ENCODE peak calls at places on chromosomes 7 and 10, in six cellular contexts. E is kidney; O is activated CD4-positive, alpha-beta T cell treated with anti-CD3 and anti-CD28 coated beads for 1 hour; G is ELR; B is nucleus accumbens; W is ACHN. M is an unnamed sample.
A peak's percentile ranks its signal among the peaks of the same experiment; 100 is the strongest.

GRCh38 chr10:86650151-86650550 is 4.2 kb upstream of the OPN4 start:
- DNase-seq in E (peak; percentile 66), O (no peak), G (no peak), B (no peak), W (no peak), M (no peak)

GRCh38 chr7:152760384-152761115 is 998 bp downstream of the ACTR3B start:
- DNase-seq in E (no peak), O (no peak), G (peak; percentile 32), B (no peak), W (peak; percentile 35), M (no peak)

GRCh38 chr10:34666008-34666700 is 148.9 kb downstream of the PARD3 start:
- DNase-seq in E (no peak), O (no peak), G (peak; percentile 91), B (no peak), W (peak; percentile 89), M (peak; percentile 69)

GRCh38 chr10:107565014-107565413 is 400.5 kb upstream of the SORCS1 start:
- DNase-seq in E (no peak), O (no peak), G (no peak), B (no peak), W (no peak), M (no peak)

GRCh38 chr7:100545636-100546128 is 6.7 kb downstream of the AGFG2 start:
- DNase-seq in E (peak; percentile 86), O (no peak), G (peak; percentile 91), B (no peak), W (peak; percentile 76), M (peak; percentile 68)

GRCh38 chr7:46283852-46284251 is 362.8 kb upstream of the IGFBP3 start:
- DNase-seq in E (no peak), O (no peak), G (no peak), B (no peak), W (no peak), M (no peak)

GRCh38 chr7:1928555-1929348 is 258.7 kb downstream of the ELFN1 start:
- DNase-seq in E (peak; percentile 63), O (no peak), G (no peak), B (no peak), W (no peak), M (no peak)

GRCh38 chr7:16416289-16417282 is 4.8 kb downstream of the CRPPA start:
- DNase-seq in E (no peak), O (no peak), G (peak; percentile 91), B (no peak), W (peak; percentile 33), M (no peak)

GRCh38 chr7:47218378-47219176 is 363.3 kb downstream of the TNS3 start:
- DNase-seq in E (no peak), O (no peak), G (no peak), B (no peak), W (no peak), M (no peak)

GRCh38 chr10:60594476-60595051 is 183.7 kb upstream of the CDK1 start:
- DNase-seq in E (no peak), O (no peak), G (peak; percentile 32), B (no peak), W (peak; percentile 47), M (no peak)

GRCh38 chr7:10618934-10619333 is 354.7 kb upstream of the PHF14 start:
- DNase-seq in E (no peak), O (no peak), G (no peak), B (no peak), W (no peak), M (no peak)

GRCh38 chr10:36494386-36494785 is 631.0 kb upstream of the ANKRD30A start:
- DNase-seq in E (no peak), O (no peak), G (peak; percentile 68), B (no peak), W (no peak), M (no peak)

GRCh38 chr10:86234102-86234501 is 132.5 kb downstream of the GRID1 start:
- DNase-seq in E (no peak), O (no peak), G (no peak), B (no peak), W (no peak), M (no peak)

GRCh38 chr10:76133597-76134255 is 702.3 kb downstream of the LRMDA start:
- DNase-seq in E (no peak), O (no peak), G (no peak), B (no peak), W (no peak), M (no peak)

GRCh38 chr10:48470893-48471805 is 133.7 kb downstream of the ARHGAP22 start:
- DNase-seq in E (peak; percentile 41), O (peak; percentile 1), G (peak; percentile 59), B (no peak), W (no peak), M (no peak)

GRCh38 chr10:104521901-104522827 is 118.9 kb upstream of the SORCS3 start:
- DNase-seq in E (no peak), O (no peak), G (no peak), B (peak; percentile 6), W (no peak), M (no peak)

GRCh38 chr10:98314577-98315284 is 46.7 kb upstream of the LOXL4 start:
- DNase-seq in E (no peak), O (no peak), G (no peak), B (no peak), W (no peak), M (no peak)

GRCh38 chr10:7541137-7542087 is 125.4 kb downstream of the ITIH5 start:
- DNase-seq in E (peak; percentile 85), O (no peak), G (no peak), B (no peak), W (peak; percentile 68), M (no peak)

GRCh38 chr7:155349601-155350331 is 52.1 kb downstream of the INSIG1 start:
- DNase-seq in E (peak; percentile 68), O (no peak), G (no peak), B (no peak), W (no peak), M (no peak)

GRCh38 chr7:155491812-155492211 is 33.9 kb downstream of the EN2 start:
- DNase-seq in E (peak; percentile 71), O (no peak), G (no peak), B (no peak), W (no peak), M (no peak)

GRCh38 chr7:144822223-144822622 is 13.6 kb downstream of the TPK1 start:
- DNase-seq in E (no peak), O (no peak), G (no peak), B (no peak), W (no peak), M (no peak)

GRCh38 chr7:95804090-95804489 is 31.7 kb downstream of the DYNC1I1 start:
- DNase-seq in E (no peak), O (no peak), G (no peak), B (no peak), W (no peak), M (no peak)

GRCh38 chr7:29841926-29842671 is 35.8 kb downstream of the WIPF3 start:
- DNase-seq in E (no peak), O (no peak), G (no peak), B (no peak), W (no peak), M (no peak)

GRCh38 chr10:96910488-96911395 is 78.6 kb downstream of the LCOR start:
- DNase-seq in E (no peak), O (no peak), G (peak; percentile 66), B (no peak), W (peak; percentile 66), M (peak; percentile 2)

GRCh38 chr10:84966708-84967441 is 638.5 kb downstream of the CCSER2 start:
- DNase-seq in E (no peak), O (no peak), G (no peak), B (no peak), W (no peak), M (no peak)

GRCh38 chr7:109659261-109659660 is 1089.6 kb downstream of the DNAJB9 start:
- DNase-seq in E (no peak), O (no peak), G (no peak), B (no peak), W (no peak), M (no peak)

GRCh38 chr7:30164567-30164966 is 29.8 kb downstream of the MTURN start:
- DNase-seq in E (no peak), O (no peak), G (peak; percentile 83), B (no peak), W (peak; percentile 76), M (no peak)

GRCh38 chr7:43303740-43304241 is 191.3 kb downstream of the HECW1 start:
- DNase-seq in E (no peak), O (no peak), G (peak; percentile 14), B (peak; percentile 23), W (no peak), M (no peak)

GRCh38 chr10:12656518-12657142 is 307.3 kb downstream of the CAMK1D start:
- DNase-seq in E (no peak), O (no peak), G (peak; percentile 53), B (no peak), W (peak; percentile 68), M (peak; percentile 30)

GRCh38 chr10:78937388-78937787 is 131.4 kb upstream of the ZMIZ1 start:
- DNase-seq in E (no peak), O (no peak), G (peak; percentile 12), B (no peak), W (no peak), M (no peak)